ENCODE peak calls at places on chromosomes 2 and 18, in five cellular contexts. U, E, V, H and T are unnamed samples.

GRCh38 chr2:38116762-38117161 is 40.8 kb upstream of the CYP1B1 start:
- DNase-seq in U (no peak), E (peak), V (peak), H (no peak), T (no peak)

GRCh38 chr18:11963991-11964484 is 17.3 kb upstream of the IMPA2 start:
- DNase-seq in U (no peak), E (peak), V (peak), H (no peak), T (no peak)

GRCh38 chr18:44909191-44909719 is 228.6 kb downstream of the SETBP1 start:
- DNase-seq in U (no peak), E (no peak), V (no peak), H (no peak), T (no peak)

GRCh38 chr18:47931707-47932103 is 1.2 kb upstream of the SMAD2 start:
- DNase-seq in U (no peak), E (no peak), V (peak), H (peak), T (no peak)

GRCh38 chr18:61949946-61950345 is 57.1 kb upstream of the RNF152 start:
- DNase-seq in U (peak), E (peak), V (peak), H (no peak), T (no peak)

GRCh38 chr2:151251012-151251411 is 10.7 kb downstream of the RBM43 start:
- DNase-seq in U (peak), E (peak), V (peak), H (no peak), T (no peak)

GRCh38 chr18:30969670-30970069 is 72.9 kb downstream of the DSC3 start:
- DNase-seq in U (no peak), E (no peak), V (no peak), H (no peak), T (no peak)

GRCh38 chr2:106161938-106162814 is 31.9 kb downstream of the UXS1 start:
- DNase-seq in U (no peak), E (no peak), V (no peak), H (no peak), T (peak)

GRCh38 chr2:240286596-240286995 is 146.1 kb upstream of the OTOS start:
- DNase-seq in U (no peak), E (no peak), V (no peak), H (no peak), T (no peak)

GRCh38 chr2:177783835-177784448 is 288.6 kb downstream of the PDE11A start:
- DNase-seq in U (no peak), E (peak), V (peak), H (no peak), T (no peak)

GRCh38 chr2:177328056-177328455 is 63.5 kb upstream of the NFE2L2 start:
- DNase-seq in U (no peak), E (peak), V (no peak), H (no peak), T (no peak)

GRCh38 chr18:2683055-2683454 is 27.5 kb downstream of the SMCHD1 start:
- DNase-seq in U (no peak), E (no peak), V (peak), H (no peak), T (no peak)

GRCh38 chr18:61635901-61636528 is 256.8 kb downstream of the RNF152 start:
- DNase-seq in U (peak), E (peak), V (peak), H (peak), T (peak)

GRCh38 chr18:9661564-9661963 is 46.5 kb upstream of the RAB31 start:
- DNase-seq in U (no peak), E (peak), V (peak), H (no peak), T (no peak)

GRCh38 chr2:146561996-146562395 is 1282.8 kb upstream of the ACVR2A start:
- DNase-seq in U (no peak), E (no peak), V (no peak), H (no peak), T (no peak)

GRCh38 chr2:207845202-207845864 is 75.6 kb upstream of the FZD5 start:
- DNase-seq in U (no peak), E (no peak), V (no peak), H (no peak), T (no peak)

GRCh38 chr2:2229898-2230817 is 100.9 kb downstream of the MYT1L start:
- DNase-seq in U (no peak), E (no peak), V (peak), H (no peak), T (no peak)

GRCh38 chr2:15941970-15942710 is 1.8 kb downstream of the MYCN start:
- DNase-seq in U (no peak), E (no peak), V (peak), H (no peak), T (peak)

GRCh38 chr18:37586641-37587225 is 21.1 kb upstream of the CELF4 start:
- DNase-seq in U (no peak), E (no peak), V (no peak), H (no peak), T (no peak)

GRCh38 chr2:241780939-241781569 is 4.4 kb downstream of the GAL3ST2 start:
- DNase-seq in U (no peak), E (no peak), V (no peak), H (no peak), T (no peak)

GRCh38 chr2:10228611-10229365 is 73.9 kb upstream of the HPCAL1 start:
- DNase-seq in U (no peak), E (no peak), V (no peak), H (no peak), T (peak)

GRCh38 chr2:13581471-13581870 is 864.7 kb downstream of the TRIB2 start:
- DNase-seq in U (no peak), E (no peak), V (peak), H (no peak), T (no peak)